ENCODE peak calls at places on chromosomes 11 and 22, in six cellular contexts. X is M059J; N is endothelial cell; D is activated T-cell treated with anti-CD3 and anti-CD28 coated beads, Interleukin-2, amount 50 U/mL, for 1 hour; U is activated CD4-positive, alpha-beta T cell treated with anti-CD3 and anti-CD28 coated beads, Interleukin-2, amount 50 U/mL, for 48 hours; O is T-helper 9 cell. B is an unnamed sample.
A peak's percentile ranks its signal among the peaks of the same experiment; 100 is the strongest.

GRCh38 chr11:88281317-88281712 is 56.2 kb downstream of the CTSC start:
- DNase-seq in X (peak; percentile 18), N (peak; percentile 5), D (no peak), U (no peak), O (no peak), B (no peak)

GRCh38 chr11:128714881-128715280 is 21.0 kb downstream of the FLI1 start:
- DNase-seq in X (peak; percentile 99), N (no peak), D (no peak), U (no peak), O (no peak), B (peak; percentile 99)

GRCh38 chr22:24695958-24696511 is 78.5 kb downstream of the PIWIL3 start:
- DNase-seq in X (no peak), N (no peak), D (no peak), U (no peak), O (no peak), B (peak; percentile 38)

GRCh38 chr11:91497847-91498246 is 726.8 kb upstream of the FAT3 start:
- DNase-seq in X (no peak), N (no peak), D (no peak), U (no peak), O (no peak), B (no peak)

GRCh38 chr11:8256271-8257002 is 7.2 kb downstream of the LMO1 start:
- DNase-seq in X (no peak), N (no peak), D (no peak), U (no peak), O (no peak), B (no peak)

GRCh38 chr11:117582491-117582890 is 214.5 kb downstream of the DSCAML1 start:
- DNase-seq in X (no peak), N (no peak), D (no peak), U (no peak), O (no peak), B (no peak)

GRCh38 chr11:116602637-116602942 is 170.2 kb downstream of the BUD13 start:
- DNase-seq in X (no peak), N (no peak), D (no peak), U (no peak), O (no peak), B (no peak)

GRCh38 chr11:43955381-43956118 is 13.1 kb downstream of the C11orf96 start:
- DNase-seq in X (peak; percentile 82), N (no peak), D (no peak), U (no peak), O (no peak), B (peak; percentile 35)

GRCh38 chr22:46267431-46268279 is at the start of gene TTC38:
- DNase-seq in X (peak; percentile 81), N (peak; percentile 74), D (peak; percentile 66), U (peak; percentile 59), O (peak; percentile 44), B (peak; percentile 87)

GRCh38 chr11:31870609-31871309 is 59.6 kb upstream of the PAX6 start:
- DNase-seq in X (peak; percentile 55), N (peak; percentile 70), D (peak; percentile 21), U (peak; percentile 12), O (peak; percentile 1), B (peak; percentile 43)

GRCh38 chr11:35618497-35619029 is 303 bp downstream of the FJX1 start:
- DNase-seq in X (peak; percentile 53), N (no peak), D (no peak), U (peak; percentile 24), O (no peak), B (no peak)